ENCODE peak calls at places on chromosome 20, in six cellular contexts. K is uterus, T is heart left ventricle, R is mammary epithelial cell, O is esophagus squamous epithelium, U is tibial nerve. Y is an unnamed sample.
A peak's percentile ranks its signal among the peaks of the same experiment; 100 is the strongest.

GRCh38 chr20:19291818-19292132 is 79.3 kb downstream of the SLC24A3 start:
- DNase-seq in K (no peak), T (no peak), R (no peak), O (no peak), U (no peak), Y (no peak)

GRCh38 chr20:48797850-48798747 is 29.7 kb downstream of the PREX1 start:
- DNase-seq in K (no peak), T (no peak), R (no peak), O (no peak), U (no peak), Y (no peak)

GRCh38 chr20:19886666-19887288 is 128.7 kb downstream of the RIN2 start:
- DNase-seq in K (no peak), T (no peak), R (peak; percentile 34), O (no peak), U (no peak), Y (no peak)

GRCh38 chr20:37958856-37959255 is 55.9 kb downstream of the VSTM2L start:
- DNase-seq in K (no peak), T (no peak), R (no peak), O (no peak), U (no peak), Y (no peak)

GRCh38 chr20:407953-408842 is at the start of gene RBCK1:
- DNase-seq in K (peak; percentile 86), T (peak; percentile 92), R (peak; percentile 76), O (no peak), U (peak; percentile 63), Y (peak; percentile 91)

GRCh38 chr20:35629432-35630145 is 14.0 kb downstream of the SPAG4 start:
- DNase-seq in K (no peak), T (no peak), R (no peak), O (no peak), U (no peak), Y (no peak)

GRCh38 chr20:25278636-25279361 is 30.9 kb downstream of the PYGB start:
- DNase-seq in K (peak; percentile 9), T (peak; percentile 5), R (no peak), O (no peak), U (peak; percentile 7), Y (no peak)

GRCh38 chr20:11813106-11813890 is 104.4 kb upstream of the BTBD3 start:
- DNase-seq in K (no peak), T (no peak), R (no peak), O (no peak), U (no peak), Y (no peak)

GRCh38 chr20:53658973-53659372 is 65.3 kb upstream of the ZNF217 start:
- DNase-seq in K (no peak), T (no peak), R (no peak), O (no peak), U (no peak), Y (no peak)

GRCh38 chr20:62405108-62405980 is 1.7 kb downstream of the CABLES2 start:
- DNase-seq in K (peak; percentile 77), T (no peak), R (peak; percentile 24), O (no peak), U (peak; percentile 30), Y (no peak)

GRCh38 chr20:23136893-23137745 is 51.0 kb upstream of the CD93 start:
- DNase-seq in K (no peak), T (no peak), R (peak; percentile 32), O (no peak), U (no peak), Y (no peak)

GRCh38 chr20:35306931-35307517 is 14.8 kb upstream of the FAM83C start:
- DNase-seq in K (no peak), T (peak; percentile 40), R (peak; percentile 63), O (no peak), U (peak; percentile 26), Y (no peak)

GRCh38 chr20:18156045-18156444 is 18.4 kb downstream of the KAT14 start:
- DNase-seq in K (no peak), T (no peak), R (no peak), O (no peak), U (no peak), Y (no peak)
- H3K27ac ChIP-seq in K (no peak overlapping the region), T (no peak overlapping the region), R (no peak overlapping the region), O (no peak overlapping the region), U (no peak overlapping the region), Y (no peak overlapping the region)

GRCh38 chr20:47789081-47789998 is 4.1 kb upstream of the SULF2 start:
- DNase-seq in K (peak; percentile 59), T (no peak), R (no peak), O (no peak), U (no peak), Y (no peak)
- H3K4me1 ChIP-seq in K (peaks cover 4% of the 10 kb centered on the region), T (peaks cover 5% of the 10 kb centered on the region), R (peaks cover 49% of the 10 kb centered on the region), O (peaks cover 76% of the 10 kb centered on the region), U (peaks cover 11% of the 10 kb centered on the region), Y (peaks cover 11% of the 10 kb centered on the region)

DNA sequence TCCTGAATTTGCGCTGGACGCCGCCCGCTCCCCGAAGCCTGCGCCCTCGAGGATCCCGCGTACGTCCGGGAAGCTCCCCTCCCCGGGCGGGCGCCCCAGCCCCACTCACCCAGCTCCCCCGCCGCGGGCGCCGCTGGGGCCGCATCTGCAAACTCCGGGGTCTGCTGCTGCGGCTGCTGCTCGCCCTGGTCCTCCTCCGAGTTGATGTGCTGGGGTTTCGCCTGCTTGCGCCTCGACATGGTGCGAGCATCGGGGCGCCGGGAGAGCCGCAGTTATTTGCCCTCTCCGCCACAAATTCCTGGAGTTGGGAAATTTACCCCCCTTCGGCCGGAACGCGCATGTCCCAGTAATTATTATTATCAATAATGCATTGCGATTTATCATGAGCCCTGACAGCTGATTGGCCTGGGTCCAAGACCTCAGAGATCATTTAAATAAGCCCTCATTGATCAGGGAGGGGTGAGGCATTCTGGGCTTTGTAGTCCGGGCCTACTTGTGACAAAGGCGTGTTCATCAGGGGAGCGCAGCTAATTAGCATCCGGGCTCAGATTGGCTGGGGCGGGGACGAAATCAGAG is at the start of gene SALL4:
- DNase-seq in K (no peak), T (no peak), R (no peak), O (no peak), U (no peak), Y (no peak)
- H3K4me3 ChIP-seq in K (no peak within 1 kb of the TSS), T (peak within 1 kb of the TSS; percentile 51), R (peak within 1 kb of the TSS; percentile 42), O (peak within 1 kb of the TSS; percentile 51), U (peak within 1 kb of the TSS; percentile 29), Y (no peak within 1 kb of the TSS)

DNA sequence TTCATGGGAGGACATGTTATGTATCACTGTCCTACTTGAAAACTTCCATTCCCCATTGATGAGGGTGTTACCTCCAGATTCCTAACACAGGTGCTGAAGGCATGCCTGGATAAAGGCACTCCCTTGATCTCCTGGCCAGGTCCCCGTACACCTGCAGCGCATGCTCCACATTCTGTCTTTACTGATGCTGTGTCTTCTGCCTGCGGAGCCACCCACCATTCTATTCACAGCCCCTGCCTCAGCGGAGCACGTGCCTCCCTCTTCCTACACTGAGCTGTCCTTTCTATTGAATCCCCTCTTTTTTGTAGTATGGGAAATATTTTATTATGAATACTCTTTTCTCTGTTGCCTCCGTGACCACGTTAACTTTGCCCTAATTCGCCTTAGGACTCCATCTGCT is 25.0 kb downstream of the PTPN1 start:
- DNase-seq in K (no peak), T (no peak), R (no peak), O (no peak), U (no peak), Y (no peak)
- H3K27ac ChIP-seq in K (no peak overlapping the region), T (no peak overlapping the region), R (no peak overlapping the region), O (peak overlapping the region; percentile 62), U (no peak overlapping the region), Y (no peak overlapping the region)